ENCODE peak calls at places on chromosomes 4 and X, in ten cellular contexts. L, W, J, Q, P, A, R, Z, X and D are unnamed samples. For H3K4me1, the result is how much of the 10 kb centered on the place peaks cover.

GRCh38 chr4:120088507-120088906 is 21.9 kb upstream of the MAD2L1 start:
- DNase-seq in X (no peak), W (no peak), L (no peak), A (no peak), R (no peak), J (no peak), Q (no peak), Z (no peak), P (no peak), D (no peak)

GRCh38 chr4:149604827-149605226 is 210.8 kb downstream of the IQCM start:
- DNase-seq in J (no peak), Q (no peak), X (no peak), A (no peak), Z (no peak), P (no peak), L (no peak), W (no peak), R (no peak), D (no peak)

GRCh38 chr4:52244773-52245360 is 193.8 kb downstream of the SPATA18 start:
- DNase-seq in X (no peak), P (no peak), Q (no peak), W (no peak), A (no peak), R (no peak), Z (no peak), L (no peak), J (no peak), D (no peak)

GRCh38 chr4:150238591-150238990 is 160.3 kb downstream of the DCLK2 start:
- DNase-seq in X (no peak), W (no peak), A (no peak), L (peak), Q (no peak), R (no peak), Z (no peak), J (no peak), P (no peak), D (no peak)

GRCh38 chr4:89121711-89122387 is 10.5 kb downstream of the TIGD2 start:
- DNase-seq in W (no peak), L (no peak), P (no peak), Q (no peak), J (no peak), A (no peak), Z (peak), X (no peak), R (no peak), D (no peak)

GRCh38 chrX:39550795-39551361 is 546.9 kb downstream of the BCOR start:
- DNase-seq in J (no peak), P (no peak), W (no peak), A (no peak), Z (no peak), X (no peak), L (no peak), Q (no peak), R (no peak), D (no peak)

GRCh38 chrX:29581223-29581622 is 634.1 kb upstream of the MAGEB2 start:
- DNase-seq in R (no peak), L (no peak), P (no peak), A (no peak), Q (no peak), J (no peak), W (no peak), X (no peak), Z (no peak), D (no peak)

GRCh38 chr4:89308161-89308500 is 531 bp upstream of the GPRIN3 start:
- DNase-seq in J (no peak), A (no peak), P (no peak), L (no peak), Q (no peak), Z (no peak), X (no peak), R (no peak), W (no peak), D (no peak)

GRCh38 chr4:139943277-139943676 is 210.7 kb downstream of the MAML3 start:
- DNase-seq in Q (no peak), J (no peak), P (no peak), X (no peak), Z (no peak), A (no peak), W (no peak), R (no peak), L (no peak), D (no peak)

GRCh38 chrX:3166670-3167455 is 125.6 kb downstream of the ARSF start:
- DNase-seq in R (no peak), X (no peak), L (peak), P (no peak), Q (no peak), Z (no peak), J (no peak), W (no peak), A (no peak), D (no peak)

GRCh38 chrX:97639526-97639925 is 755.8 kb downstream of the RPA4 start:
- DNase-seq in L (no peak), W (no peak), J (no peak), Z (no peak), R (no peak), P (no peak), A (no peak), Q (no peak), X (no peak), D (no peak)

GRCh38 chr4:73447701-73448100 is 11.7 kb downstream of the AFP start:
- DNase-seq in X (no peak), A (no peak), W (no peak), Q (no peak), R (no peak), L (peak), J (no peak), P (no peak), Z (no peak), D (no peak)

GRCh38 chr4:13240066-13240465 is 244.1 kb downstream of the RAB28 start:
- DNase-seq in J (no peak), W (no peak), R (no peak), Z (no peak), P (no peak), L (no peak), X (no peak), A (no peak), Q (no peak), D (no peak)

GRCh38 chr4:94852601-94853000 is 94.8 kb downstream of the BMPR1B start:
- DNase-seq in L (no peak), A (no peak), P (no peak), R (no peak), Z (no peak), W (no peak), Q (no peak), X (no peak), J (no peak), D (no peak)

GRCh38 chr4:95151255-95151654 is 393.5 kb downstream of the BMPR1B start:
- DNase-seq in Q (no peak), A (no peak), J (no peak), W (no peak), R (no peak), X (no peak), P (no peak), L (no peak), Z (no peak), D (no peak)

GRCh38 chr4:99483636-99484035 is 27.2 kb upstream of the C4orf17 start:
- DNase-seq in X (no peak), Q (no peak), A (no peak), P (no peak), R (no peak), W (no peak), L (peak), J (no peak), Z (no peak), D (no peak)

GRCh38 chr4:108466936-108467902 is 153.2 kb upstream of the RPL34 start:
- DNase-seq in R (no peak), P (no peak), Q (no peak), A (no peak), X (no peak), L (peak), W (peak), J (no peak), Z (no peak), D (no peak)

GRCh38 chrX:120452131-120452530 is 17.0 kb downstream of the LAMP2 start:
- DNase-seq in W (no peak), X (no peak), Z (peak), A (no peak), L (peak), Q (no peak), P (no peak), J (no peak), R (no peak), D (no peak)

GRCh38 chr4:14928035-14928434 is 74.2 kb upstream of the CPEB2 start:
- DNase-seq in R (no peak), A (no peak), P (no peak), Q (no peak), X (no peak), J (peak), L (no peak), Z (no peak), W (no peak), D (no peak)

GRCh38 chrX:150869450-150869849 is 29.0 kb downstream of the CD99L2 start:
- DNase-seq in R (no peak), P (no peak), W (no peak), J (no peak), Z (no peak), L (no peak), A (peak), Q (peak), X (no peak), D (no peak)

GRCh38 chr4:174503079-174503724 is 19.1 kb downstream of the HPGD start:
- DNase-seq in J (no peak), P (no peak), L (no peak), Q (no peak), R (no peak), X (no peak), W (no peak), A (no peak), Z (no peak), D (no peak)

GRCh38 chr4:140004580-140005314 is 149.2 kb downstream of the MAML3 start:
- DNase-seq in L (peak), X (no peak), P (no peak), R (no peak), A (peak), Z (no peak), J (peak), Q (peak), W (no peak), D (peak)

GRCh38 chr4:143473334-143474126 is 40.0 kb upstream of the SMARCA5 start:
- DNase-seq in W (no peak), Q (no peak), J (peak), X (no peak), R (no peak), L (no peak), P (no peak), A (no peak), Z (peak), D (no peak)

GRCh38 chr4:149999485-150000074 is 78.7 kb upstream of the DCLK2 start:
- DNase-seq in L (peak), P (no peak), Q (peak), W (peak), J (no peak), A (peak), Z (peak), X (no peak), R (no peak), D (peak)

GRCh38 chrX:63918611-63919010 is 133.6 kb upstream of the ARHGEF9 start:
- DNase-seq in A (peak), R (no peak), X (no peak), J (no peak), Q (no peak), L (no peak), P (no peak), Z (no peak), W (peak), D (no peak)

GRCh38 chr4:184400375-184400870 is 73.9 kb downstream of the IRF2 start:
- DNase-seq in X (no peak), R (no peak), Q (peak), Z (no peak), A (no peak), W (no peak), J (no peak), P (no peak), L (peak), D (no peak)

GRCh38 chrX:15567886-15568616 is 32.7 kb downstream of the ACE2 start:
- DNase-seq in P (no peak), L (no peak), X (no peak), Q (no peak), W (no peak), A (no peak), J (no peak), R (no peak), Z (peak), D (no peak)

GRCh38 chr4:684611-685010 is 4.3 kb downstream of the SLC49A3 start:
- DNase-seq in Z (no peak), L (no peak), Q (no peak), X (no peak), P (no peak), A (no peak), W (no peak), J (no peak), R (no peak), D (no peak)

GRCh38 chr4:168766537-168767316 is 243.3 kb downstream of the CBR4 start:
- DNase-seq in X (no peak), P (no peak), Z (no peak), L (peak), W (no peak), J (no peak), Q (no peak), A (no peak), R (no peak), D (peak)

GRCh38 chr4:153577053-153577452 is 107.0 kb upstream of the TLR2 start:
- DNase-seq in L (no peak), X (no peak), Q (no peak), Z (peak), J (no peak), A (no peak), R (no peak), P (no peak), W (no peak), D (no peak)

GRCh38 chrX:150495496-150495895 is 72.9 kb upstream of the MTM1 start:
- DNase-seq in L (no peak), W (no peak), Q (no peak), P (no peak), X (no peak), Z (no peak), R (no peak), A (no peak), J (no peak), D (no peak)

GRCh38 chr4:1300466-1301455 is 11.1 kb downstream of the MAEA start:
- DNase-seq in P (peak), Q (peak), X (peak), Z (no peak), J (no peak), L (peak), W (no peak), A (no peak), R (no peak), D (peak)

GRCh38 chr4:165325732-165326512 is 1.5 kb upstream of the MSMO1 start:
- DNase-seq in P (no peak), R (no peak), J (no peak), Z (peak), L (peak), A (no peak), W (peak), Q (no peak), X (no peak), D (no peak)

GRCh38 chrX:23304881-23305280 is 29.8 kb upstream of the PTCHD1 start:
- DNase-seq in A (no peak), X (no peak), J (no peak), W (no peak), P (no peak), L (no peak), Q (no peak), Z (no peak), R (no peak), D (no peak)

GRCh38 chr4:7364979-7365378 is 69.8 kb downstream of the PSAPL1 start:
- DNase-seq in R (no peak), P (no peak), J (no peak), L (no peak), W (no peak), Q (no peak), A (peak), Z (no peak), X (no peak), D (no peak)

GRCh38 chr4:66178901-66179300 is 508.6 kb upstream of the EPHA5 start:
- DNase-seq in Q (no peak), L (no peak), Z (no peak), W (no peak), J (no peak), A (no peak), P (no peak), X (no peak), R (no peak), D (no peak)

GRCh38 chrX:63686878-63687714 is 97.9 kb downstream of the ARHGEF9 start:
- DNase-seq in P (no peak), X (no peak), A (peak), Z (peak), W (peak), Q (no peak), J (no peak), L (peak), R (no peak), D (no peak)

GRCh38 chr4:88359558-88359957 is 19.1 kb upstream of the HERC6 start:
- DNase-seq in R (no peak), Q (no peak), J (no peak), A (no peak), Z (no peak), W (no peak), P (no peak), X (no peak), L (no peak), D (no peak)

GRCh38 chrX:147828719-147829118 is 83.0 kb upstream of the FMR1 start:
- DNase-seq in L (no peak), J (no peak), W (no peak), Q (no peak), P (no peak), X (no peak), A (no peak), Z (no peak), R (no peak), D (no peak)

GRCh38 chrX:72123471-72124185 is 8.1 kb downstream of the RTL5 start:
- DNase-seq in Z (no peak), A (peak), P (no peak), J (no peak), X (no peak), Q (peak), L (peak), R (no peak), W (no peak), D (peak)
- H3K4me1 ChIP-seq in Z (under half), A (under half), P (under half), J (under half), X (under half), Q (under half), L (under half), R (half or more), W (under half), D (under half)

GRCh38 chr4:113976937-113977855 is 2.3 kb downstream of the ARSJ start:
- DNase-seq in J (no peak), A (no peak), R (no peak), P (no peak), X (no peak), Q (no peak), L (peak), W (no peak), Z (no peak), D (no peak)
- H3K4me3 ChIP-seq in J (peak), A (peak), R (peak), P (no peak), X (peak), Q (no peak), L (peak), W (no peak), Z (no peak), D (peak)

GRCh38 chr4:16089156-16089555 is 5.3 kb upstream of the PROM1 start:
- DNase-seq in Q (no peak), R (no peak), P (no peak), J (no peak), L (no peak), W (no peak), X (no peak), Z (no peak), A (no peak), D (no peak)
- TF ChIP-seq POLR2A in Q (no peak), R (no peak), P (no peak), J (no peak), L (no peak), W (no peak), X (no peak), Z (no peak), A (no peak), D (no peak)

GRCh38 chr4:8508266-8508665 is 67.7 kb downstream of the TRMT44 start:
- DNase-seq in Z (no peak), A (no peak), Q (no peak), W (no peak), R (no peak), L (no peak), J (no peak), X (no peak), P (no peak), D (no peak)

GRCh38 chr4:8506006-8506372 is 65.4 kb downstream of the TRMT44 start:
- DNase-seq in A (no peak), W (no peak), R (no peak), Q (no peak), Z (no peak), X (no peak), P (no peak), L (no peak), J (no peak), D (no peak)

GRCh38 chr4:8507624-8508023 is 67.0 kb downstream of the TRMT44 start:
- DNase-seq in Z (no peak), Q (no peak), J (no peak), W (no peak), P (no peak), X (no peak), L (no peak), R (no peak), A (no peak), D (no peak)

GRCh38 chr4:8506373-8507250 is 66.0 kb downstream of the TRMT44 start:
- DNase-seq in J (no peak), P (no peak), W (no peak), X (no peak), L (peak), Z (no peak), Q (peak), R (no peak), A (peak), D (peak)

GRCh38 chr4:8507251-8507570 is 66.6 kb downstream of the TRMT44 start:
- DNase-seq in J (no peak), X (no peak), A (no peak), W (no peak), P (no peak), R (no peak), Z (no peak), Q (no peak), L (no peak), D (peak)
- H3K4me1 ChIP-seq in J (under half), X (under half), A (under half), W (under half), P (under half), R (under half), Z (under half), Q (under half), L (under half), D (under half)

GRCh38 chr4:40916880-40917279 is 167.1 kb downstream of the NSUN7 start:
- DNase-seq in R (no peak), P (no peak), Q (peak), J (no peak), L (no peak), X (no peak), Z (peak), W (peak), A (no peak), D (no peak)

GRCh38 chr4:40918330-40918729 is 168.6 kb downstream of the NSUN7 start:
- DNase-seq in W (no peak), A (peak), R (peak), P (no peak), Z (no peak), X (no peak), Q (peak), L (peak), J (peak), D (peak)

GRCh38 chr4:40915318-40916217 is 165.8 kb downstream of the NSUN7 start:
- DNase-seq in J (no peak), W (no peak), L (peak), A (no peak), X (no peak), Z (no peak), Q (no peak), R (no peak), P (no peak), D (no peak)

GRCh38 chr4:40912455-40913055 is 162.8 kb downstream of the NSUN7 start:
- DNase-seq in L (peak), Q (no peak), W (no peak), A (no peak), Z (no peak), P (no peak), X (no peak), J (no peak), R (no peak), D (no peak)

DNA sequence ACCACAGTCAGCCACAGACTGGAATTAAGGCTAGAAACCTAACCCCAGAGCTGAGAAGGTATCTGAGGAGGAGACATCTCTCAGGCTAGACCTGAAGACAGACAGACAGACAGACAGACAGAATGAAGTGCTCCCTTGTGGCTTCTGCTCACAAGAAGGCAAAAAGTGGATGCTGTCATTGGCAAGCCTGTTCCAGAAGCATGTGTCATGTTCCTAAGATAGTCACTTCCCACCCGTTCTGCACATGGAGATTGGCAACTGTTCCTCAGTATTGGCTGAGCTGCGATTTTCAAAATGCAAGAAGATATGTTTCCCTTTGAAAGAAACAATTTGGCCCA is 166.4 kb downstream of the NSUN7 start:
- DNase-seq in X (no peak), P (no peak), R (peak), A (peak), Z (no peak), J (no peak), L (peak), Q (no peak), W (no peak), D (no peak)
- H3K4me3 ChIP-seq in X (no peak), P (no peak), R (no peak), A (no peak), Z (no peak), J (no peak), L (no peak), Q (no peak), W (no peak), D (no peak)

GRCh38 chr4:53321988-53322289 is 43.9 kb downstream of the SCFD2 start:
- DNase-seq in J (no peak), Q (no peak), A (no peak), L (no peak), X (no peak), R (no peak), P (no peak), Z (no peak), W (no peak), D (no peak)

GRCh38 chr4:53322696-53323095 is 43.2 kb downstream of the SCFD2 start:
- DNase-seq in Z (peak), R (no peak), X (no peak), J (no peak), Q (no peak), A (no peak), L (no peak), P (no peak), W (no peak), D (no peak)

GRCh38 chr4:53321151-53321987 is 44.5 kb downstream of the SCFD2 start:
- DNase-seq in L (peak), X (no peak), Z (no peak), Q (no peak), W (peak), A (no peak), J (no peak), P (no peak), R (no peak), D (no peak)

DNA sequence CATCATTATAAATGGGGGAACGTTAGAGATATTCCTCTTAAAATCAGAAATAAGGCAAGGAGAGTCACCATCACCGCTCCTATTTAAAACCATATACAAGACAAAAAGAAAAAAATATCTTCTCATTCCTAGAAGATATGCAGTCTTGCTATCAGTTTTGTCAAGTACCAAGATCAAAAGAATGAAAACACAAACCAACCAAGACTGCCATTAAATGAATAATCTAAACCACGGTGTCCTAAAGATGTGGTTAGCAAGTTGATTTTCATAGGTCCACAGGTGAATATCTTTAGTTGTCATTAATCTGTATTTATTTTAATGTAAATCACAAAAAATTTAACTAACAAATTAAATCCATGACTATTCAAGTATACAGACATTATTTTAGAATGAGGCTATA is 39.3 kb downstream of the SCFD2 start:
- DNase-seq in P (no peak), Z (no peak), A (no peak), R (no peak), X (no peak), J (no peak), W (no peak), L (no peak), Q (no peak), D (no peak)
- TF ChIP-seq POLR2A in P (no peak), Z (no peak), A (no peak), R (no peak), X (no peak), J (no peak), W (no peak), L (no peak), Q (no peak), D (no peak)